ENCODE peak calls at places on chromosomes 4 and X, in seven cellular contexts. D is H9, N is mesendoderm, Y is mesenchymal stem cell, P is trophoblast cell, Q is H1, C is neuronal stem cell. B is an unnamed sample.

GRCh38 chr4:8152865-8153257 is 5.8 kb downstream of the ABLIM2 start:
- DNase-seq in Y (no peak), P (no peak), Q (no peak), D (no peak), C (no peak), N (no peak), B (no peak)

GRCh38 chrX:80207327-80207726 is 192.8 kb downstream of the TBX22 start:
- DNase-seq in N (no peak), P (no peak), C (no peak), Q (no peak), D (no peak), Y (no peak), B (no peak)

GRCh38 chr4:133145758-133146157 is 3.3 kb upstream of the PCDH10 start:
- DNase-seq in N (no peak), Y (no peak), C (no peak), D (no peak), Q (no peak), P (no peak), B (no peak)

GRCh38 chrX:133640161-133641015 is 225.1 kb upstream of the GPC4 start:
- DNase-seq in N (peak; percentile 53), C (peak; percentile 9), Y (no peak), P (peak; percentile 82), D (peak; percentile 28), Q (peak; percentile 38), B (no peak)

GRCh38 chr4:4555916-4556315 is 14.1 kb upstream of the STX18 start:
- DNase-seq in N (peak; percentile 74), C (no peak), D (no peak), Y (peak; percentile 59), Q (no peak), P (peak; percentile 70), B (peak; percentile 89)

GRCh38 chrX:134718329-134719317 is 60.4 kb upstream of the PLAC1 start:
- DNase-seq in D (no peak), Y (peak; percentile 94), Q (no peak), P (peak; percentile 93), N (peak; percentile 95), C (no peak), B (peak; percentile 95)

GRCh38 chr4:73576366-73576765 is 43.9 kb downstream of the RASSF6 start:
- DNase-seq in Y (peak; percentile 28), N (no peak), P (no peak), C (no peak), Q (no peak), D (no peak), B (peak; percentile 29)

GRCh38 chr4:79042079-79042674 is 102.9 kb upstream of the PAQR3 start:
- DNase-seq in P (peak; percentile 78), Q (no peak), Y (peak; percentile 47), N (peak; percentile 36), C (peak; percentile 26), D (no peak), B (peak; percentile 22)

GRCh38 chr4:124454772-124455270 is 257.7 kb downstream of the ANKRD50 start:
- DNase-seq in D (no peak), P (peak; percentile 92), Q (no peak), N (no peak), C (no peak), Y (no peak), B (no peak)

GRCh38 chr4:89316187-89316586 is 8.6 kb upstream of the GPRIN3 start:
- DNase-seq in C (no peak), D (no peak), Y (peak; percentile 48), N (no peak), P (no peak), Q (no peak), B (no peak)

GRCh38 chr4:6390357-6390756 is 82.1 kb downstream of the PPP2R2C start:
- DNase-seq in P (no peak), D (no peak), C (no peak), Q (no peak), Y (no peak), N (no peak), B (no peak)

GRCh38 chr4:138199568-138200235 is 42.4 kb downstream of the SLC7A11 start:
- DNase-seq in Q (no peak), N (peak; percentile 79), C (no peak), P (peak; percentile 86), Y (no peak), D (no peak), B (peak; percentile 33)

GRCh38 chrX:101595739-101596419 is 21.9 kb downstream of the ARMCX6 start:
- DNase-seq in N (peak; percentile 88), C (peak; percentile 62), Q (no peak), Y (peak; percentile 75), P (peak; percentile 65), D (peak; percentile 27), B (peak; percentile 75)

GRCh38 chr4:21858971-21859370 is 89.6 kb downstream of the KCNIP4 start:
- DNase-seq in Q (no peak), P (no peak), D (no peak), Y (peak; percentile 62), N (no peak), C (no peak), B (peak; percentile 60)

GRCh38 chr4:6383929-6384328 is 88.5 kb downstream of the PPP2R2C start:
- DNase-seq in Q (no peak), D (no peak), P (no peak), N (no peak), C (no peak), Y (no peak), B (no peak)

DNA sequence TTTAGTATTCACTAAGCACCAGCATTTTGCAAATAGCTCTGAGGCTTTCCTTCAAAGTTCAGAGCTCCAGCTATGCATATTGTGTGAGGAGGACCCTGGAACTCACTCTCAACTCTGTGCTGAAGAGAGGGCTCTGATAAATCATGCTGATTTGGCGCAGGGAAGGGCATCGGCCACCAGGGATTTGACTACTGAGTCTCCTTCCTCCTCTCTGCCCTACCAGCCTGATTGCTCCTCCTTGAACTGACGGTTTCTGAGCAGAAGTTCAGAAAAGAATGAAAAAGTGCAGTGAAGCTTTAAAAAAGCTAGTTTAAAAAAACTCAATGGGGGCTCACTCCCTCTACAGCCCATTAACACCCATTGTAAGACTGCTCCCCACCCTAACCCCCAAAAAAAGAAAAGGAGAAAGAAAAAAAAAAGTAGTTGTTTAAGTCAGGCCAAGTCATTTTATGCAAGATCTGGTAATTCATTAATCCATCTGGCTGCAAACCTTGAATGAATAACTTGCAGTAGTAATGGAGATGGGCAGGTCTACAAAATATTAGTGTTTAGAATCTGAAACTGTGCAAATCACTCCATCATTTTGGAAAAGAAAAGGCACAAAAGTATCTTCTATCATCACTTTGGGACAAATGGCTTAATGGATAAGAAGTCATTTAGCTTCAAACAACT is 13.3 kb downstream of the PPARGC1A start:
- DNase-seq in Q (no peak), D (no peak), C (no peak), P (no peak), Y (no peak), N (peak; percentile 48), B (no peak)
- H3K23ac ChIP-seq in Q (no peak overlapping the region), D (no peak overlapping the region), C (no peak overlapping the region), P (no peak overlapping the region), Y (no peak overlapping the region), N (no peak overlapping the region), B (no peak overlapping the region)

DNA sequence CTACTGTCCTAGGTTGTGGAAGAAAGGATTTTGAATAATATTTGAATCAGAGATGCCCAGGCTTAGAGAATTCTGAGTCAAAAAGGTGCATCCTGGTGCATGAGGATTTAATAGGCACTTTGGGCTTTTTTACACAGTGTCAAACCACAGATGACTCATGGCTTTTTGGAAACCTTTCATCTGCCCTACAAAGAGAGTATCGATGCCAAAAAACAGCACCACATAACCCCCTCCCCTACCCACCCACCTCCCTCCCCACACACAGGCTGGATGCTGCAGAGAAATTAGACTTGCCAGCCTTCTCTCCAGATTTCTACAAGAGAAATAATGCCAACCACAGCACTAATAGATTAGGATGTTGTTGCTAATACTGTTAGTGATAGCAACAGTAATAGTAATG is 779.3 kb downstream of the NLGN4X start:
- DNase-seq in Y (no peak), Q (no peak), P (no peak), D (no peak), C (no peak), N (no peak), B (no peak)
- H3K23ac ChIP-seq in Y (no peak overlapping the region), Q (no peak overlapping the region), P (no peak overlapping the region), D (no peak overlapping the region), C (no peak overlapping the region), N (no peak overlapping the region), B (no peak overlapping the region)

GRCh38 chrX:154365052-154365600 is 9.3 kb downstream of the FLNA start:
- DNase-seq in D (no peak), Y (no peak), N (no peak), P (no peak), C (no peak), Q (no peak), B (no peak)
- H3K23ac ChIP-seq in D (no peak overlapping the region), Y (no peak overlapping the region), N (no peak overlapping the region), P (no peak overlapping the region), C (no peak overlapping the region), Q (no peak overlapping the region), B (no peak overlapping the region)

GRCh38 chrX:794311-794710 is 163.7 kb downstream of the SHOX start:
- DNase-seq in Q (no peak), Y (no peak), P (no peak), D (no peak), C (no peak), N (no peak), B (no peak)
- H3K23ac ChIP-seq in Q (no peak overlapping the region), Y (no peak overlapping the region), P (no peak overlapping the region), D (no peak overlapping the region), C (no peak overlapping the region), N (no peak overlapping the region), B (no peak overlapping the region)

GRCh38 chr4:55458611-55459010 is 62.9 kb downstream of the TMEM165 start:
- DNase-seq in C (no peak), Y (no peak), N (no peak), D (no peak), Q (no peak), P (no peak), B (peak; percentile 41)
- H3K23ac ChIP-seq in C (no peak overlapping the region), Y (no peak overlapping the region), N (no peak overlapping the region), D (no peak overlapping the region), Q (no peak overlapping the region), P (no peak overlapping the region), B (no peak overlapping the region)

GRCh38 chrX:154998204-154998880 is 24.2 kb downstream of the F8 start:
- DNase-seq in Q (no peak), P (no peak), Y (no peak), D (no peak), N (no peak), C (no peak), B (no peak)
- H3K23ac ChIP-seq in Q (no peak overlapping the region), P (no peak overlapping the region), Y (no peak overlapping the region), D (no peak overlapping the region), N (no peak overlapping the region), C (no peak overlapping the region), B (no peak overlapping the region)

GRCh38 chrX:57565198-57565597 is 26.6 kb upstream of the ZXDB start:
- DNase-seq in Q (no peak), D (no peak), Y (no peak), N (peak; percentile 11), C (no peak), P (no peak), B (no peak)
- H3K23ac ChIP-seq in Q (no peak overlapping the region), D (no peak overlapping the region), Y (no peak overlapping the region), N (no peak overlapping the region), C (no peak overlapping the region), P (no peak overlapping the region), B (no peak overlapping the region)

GRCh38 chrX:38668788-38669187 is 107.4 kb downstream of the TSPAN7 start:
- DNase-seq in Q (no peak), Y (no peak), P (no peak), N (no peak), D (no peak), C (no peak), B (no peak)
- H3K23ac ChIP-seq in Q (no peak overlapping the region), Y (no peak overlapping the region), P (no peak overlapping the region), N (no peak overlapping the region), D (no peak overlapping the region), C (no peak overlapping the region), B (no peak overlapping the region)

B was measured in IMR-90.